ENCODE peak calls at places on chromosomes 16 and 17, in five cellular contexts. One of them, this sample, is unnamed.

GRCh38 chr16:71276589-71277334 is 12.4 kb downstream of the CMTR2 start:
- DNase-seq in neuronal stem cell: no peak
- DNase-seq in mesenchymal stem cell: no peak
- DNase-seq in trophoblast cell: no peak
- DNase-seq in H1: no peak
- DNase-seq in this sample: no peak

GRCh38 chr17:79288950-79289349 is 214.3 kb downstream of the ENGASE start:
- DNase-seq in trophoblast cell: no peak
- DNase-seq in H1: no peak
- DNase-seq in neuronal stem cell: no peak
- DNase-seq in mesenchymal stem cell: no peak
- DNase-seq in this sample: no peak

GRCh38 chr16:86002178-86002577 is 103.2 kb downstream of the IRF8 start:
- DNase-seq in neuronal stem cell: no peak
- DNase-seq in trophoblast cell: no peak
- DNase-seq in mesenchymal stem cell: no peak
- DNase-seq in H1: no peak
- DNase-seq in this sample: no peak

GRCh38 chr17:6269474-6269873 is 165.4 kb downstream of the AIPL1 start:
- DNase-seq in H1: peak; percentile 80
- DNase-seq in trophoblast cell: peak; percentile 54
- DNase-seq in neuronal stem cell: peak; percentile 76
- DNase-seq in mesenchymal stem cell: peak; percentile 49
- DNase-seq in this sample: peak; percentile 69

GRCh38 chr17:76382305-76382802 is 2.1 kb upstream of the SPHK1 start:
- DNase-seq in H1: peak; percentile 84
- DNase-seq in trophoblast cell: peak; percentile 80
- DNase-seq in neuronal stem cell: peak; percentile 90
- DNase-seq in mesenchymal stem cell: no peak
- DNase-seq in this sample: peak; percentile 82

GRCh38 chr17:41444186-41444585 is 3.4 kb upstream of the KRT38 start:
- DNase-seq in neuronal stem cell: no peak
- DNase-seq in trophoblast cell: no peak
- DNase-seq in mesenchymal stem cell: no peak
- DNase-seq in H1: no peak
- DNase-seq in this sample: no peak

GRCh38 chr17:78384479-78385175 is 6.2 kb downstream of the PGS1 start:
- DNase-seq in H1: no peak
- DNase-seq in neuronal stem cell: no peak
- DNase-seq in trophoblast cell: no peak
- DNase-seq in mesenchymal stem cell: no peak
- DNase-seq in this sample: no peak

GRCh38 chr16:21646091-21646490 is 6.3 kb downstream of the IGSF6 start:
- DNase-seq in trophoblast cell: no peak
- DNase-seq in neuronal stem cell: no peak
- DNase-seq in mesenchymal stem cell: peak; percentile 35
- DNase-seq in H1: no peak
- DNase-seq in this sample: no peak

GRCh38 chr17:51298508-51299371 is 38.4 kb downstream of the UTP18 start:
- DNase-seq in trophoblast cell: peak; percentile 71
- DNase-seq in mesenchymal stem cell: peak; percentile 48
- DNase-seq in H1: no peak
- DNase-seq in neuronal stem cell: peak; percentile 33
- DNase-seq in this sample: peak; percentile 43

GRCh38 chr16:18809165-18809564 is 7.8 kb upstream of the ARL6IP1 start:
- DNase-seq in mesenchymal stem cell: no peak
- DNase-seq in neuronal stem cell: no peak
- DNase-seq in trophoblast cell: no peak
- DNase-seq in H1: no peak
- DNase-seq in this sample: no peak

GRCh38 chr17:42221886-42222745 is 27.8 kb upstream of the GHDC start:
- DNase-seq in H1: peak; percentile 59
- DNase-seq in mesenchymal stem cell: peak; percentile 70
- DNase-seq in trophoblast cell: peak; percentile 57
- DNase-seq in neuronal stem cell: peak; percentile 39
- DNase-seq in this sample: peak; percentile 73

GRCh38 chr16:49663081-49664057 is 192.5 kb downstream of the ZNF423 start:
- DNase-seq in mesenchymal stem cell: peak; percentile 8
- DNase-seq in trophoblast cell: no peak
- DNase-seq in H1: no peak
- DNase-seq in neuronal stem cell: no peak
- DNase-seq in this sample: no peak

GRCh38 chr17:9668532-9668931 is 23.2 kb downstream of the USP43 start:
- DNase-seq in mesenchymal stem cell: peak; percentile 87
- DNase-seq in trophoblast cell: peak; percentile 81
- DNase-seq in H1: no peak
- DNase-seq in neuronal stem cell: no peak
- DNase-seq in this sample: no peak

DNA sequence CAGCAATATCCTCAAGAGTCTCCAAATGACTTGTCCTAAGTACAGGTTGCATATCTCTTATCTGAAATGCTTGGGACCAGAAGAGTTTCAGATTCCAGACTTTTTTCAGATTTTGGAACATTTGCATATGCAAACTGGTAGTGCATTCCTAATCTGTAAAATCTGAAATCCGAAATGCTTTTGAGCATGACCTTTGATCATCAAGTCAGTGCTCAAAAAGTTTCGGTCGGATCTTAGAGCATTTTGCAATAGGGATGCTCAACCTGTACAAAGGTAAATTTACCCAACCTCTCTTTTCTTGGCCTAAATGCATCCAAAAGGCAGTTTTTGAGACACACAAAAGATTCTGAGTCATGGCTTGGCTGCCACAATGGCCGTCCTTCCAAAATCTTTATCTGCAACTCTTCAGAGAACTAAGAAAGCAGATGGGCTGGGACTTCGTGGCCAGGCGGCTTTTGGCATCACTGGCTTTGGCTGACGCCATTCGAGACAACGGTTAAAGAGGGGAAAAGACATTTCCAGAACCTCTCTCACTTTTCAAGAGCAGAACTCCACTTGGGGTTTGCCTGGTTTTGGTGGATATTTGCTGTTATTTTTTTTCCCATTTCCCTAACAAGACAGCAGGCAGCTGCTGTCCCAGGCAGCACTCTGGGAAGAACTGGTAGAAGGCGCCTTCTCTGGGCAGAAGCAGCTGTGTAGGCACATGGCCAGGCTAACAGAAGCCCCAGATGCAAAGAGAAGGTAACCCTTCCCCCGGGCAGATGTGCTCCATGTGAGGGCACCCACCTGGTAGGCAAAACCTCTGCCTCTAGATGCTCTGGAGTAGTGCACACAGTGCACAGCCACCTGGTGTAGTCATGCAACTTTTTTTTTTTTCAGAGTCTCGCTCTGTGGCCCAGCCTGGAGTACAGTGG is 8.9 kb downstream of the CPPED1 start:
- DNase-seq in H1: no peak
- DNase-seq in trophoblast cell: no peak
- DNase-seq in neuronal stem cell: no peak
- DNase-seq in mesenchymal stem cell: no peak
- DNase-seq in this sample: no peak
- H2BK12ac ChIP-seq in H1: no peak overlapping the region
- H2BK12ac ChIP-seq in trophoblast cell: no peak overlapping the region
- H2BK12ac ChIP-seq in neuronal stem cell: no peak overlapping the region
- H2BK12ac ChIP-seq in mesenchymal stem cell: no peak overlapping the region
- H2BK12ac ChIP-seq in this sample: no peak overlapping the region

GRCh38 chr16:30446203-30446595 is 525 bp upstream of the SEPHS2 start:
- DNase-seq in mesenchymal stem cell: no peak
- DNase-seq in trophoblast cell: no peak
- DNase-seq in neuronal stem cell: no peak
- DNase-seq in H1: no peak
- DNase-seq in this sample: no peak

GRCh38 chr16:30447512-30448226 is 2.0 kb upstream of the SEPHS2 start:
- DNase-seq in trophoblast cell: no peak
- DNase-seq in neuronal stem cell: no peak
- DNase-seq in H1: no peak
- DNase-seq in mesenchymal stem cell: no peak
- DNase-seq in this sample: no peak

GRCh38 chr16:30444231-30445148 is 1.2 kb downstream of the SEPHS2 start:
- DNase-seq in neuronal stem cell: no peak
- DNase-seq in H1: no peak
- DNase-seq in trophoblast cell: no peak
- DNase-seq in mesenchymal stem cell: no peak
- DNase-seq in this sample: no peak

GRCh38 chr16:30445408-30446202 is at the start of gene SEPHS2:
- DNase-seq in mesenchymal stem cell: peak; percentile 98
- DNase-seq in trophoblast cell: peak; percentile 100
- DNase-seq in H1: peak; percentile 97
- DNase-seq in neuronal stem cell: peak; percentile 91
- DNase-seq in this sample: peak; percentile 96

DNA sequence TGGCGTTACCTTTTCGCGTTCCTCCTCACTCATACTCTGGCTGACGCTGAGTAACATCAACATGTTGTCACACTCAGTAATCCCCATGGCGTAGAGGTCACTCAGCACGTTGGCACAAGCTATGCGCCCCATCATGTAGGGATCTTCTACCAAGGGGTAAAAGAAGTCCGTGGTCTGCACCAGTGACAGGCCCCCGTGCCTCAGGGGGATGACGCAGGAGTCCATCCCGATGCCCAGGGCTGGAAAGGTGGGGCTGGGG is 596 bp downstream of the SEPHS2 start:
- DNase-seq in H1: no peak
- DNase-seq in mesenchymal stem cell: no peak
- DNase-seq in neuronal stem cell: no peak
- DNase-seq in trophoblast cell: no peak
- DNase-seq in this sample: no peak
- H3K4ac ChIP-seq in H1: no peak overlapping the region
- H3K4ac ChIP-seq in mesenchymal stem cell: peak overlapping the region; percentile 0
- H3K4ac ChIP-seq in neuronal stem cell: no peak overlapping the region
- H3K4ac ChIP-seq in trophoblast cell: peak overlapping the region; percentile 4
- H3K4ac ChIP-seq in this sample: no peak overlapping the region

DNA sequence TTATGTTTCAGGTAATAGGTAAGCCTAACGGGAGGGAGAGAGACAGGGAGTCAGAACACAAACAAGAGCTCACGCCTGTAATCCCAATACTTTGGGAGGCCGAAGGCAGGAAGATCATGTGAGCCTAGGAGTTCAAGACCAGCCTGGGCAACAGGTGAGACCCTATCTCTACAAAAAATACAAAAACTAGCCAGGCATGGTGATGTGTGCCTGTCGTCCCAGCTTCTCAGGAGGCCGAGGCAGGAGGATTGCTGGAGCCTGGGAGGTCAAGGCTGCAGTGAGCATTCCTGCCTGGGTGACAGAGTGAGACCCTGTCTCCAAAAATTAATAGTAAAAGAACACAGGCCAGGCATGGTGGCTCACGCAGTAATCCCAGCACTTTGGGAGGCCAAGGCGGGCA is 27.4 kb downstream of the YWHAE start:
- DNase-seq in H1: no peak
- DNase-seq in trophoblast cell: no peak
- DNase-seq in neuronal stem cell: no peak
- DNase-seq in mesenchymal stem cell: no peak
- DNase-seq in this sample: no peak
- H2BK12ac ChIP-seq in H1: no peak overlapping the region
- H2BK12ac ChIP-seq in trophoblast cell: no peak overlapping the region
- H2BK12ac ChIP-seq in neuronal stem cell: no peak overlapping the region
- H2BK12ac ChIP-seq in mesenchymal stem cell: no peak overlapping the region
- H2BK12ac ChIP-seq in this sample: no peak overlapping the region

DNA sequence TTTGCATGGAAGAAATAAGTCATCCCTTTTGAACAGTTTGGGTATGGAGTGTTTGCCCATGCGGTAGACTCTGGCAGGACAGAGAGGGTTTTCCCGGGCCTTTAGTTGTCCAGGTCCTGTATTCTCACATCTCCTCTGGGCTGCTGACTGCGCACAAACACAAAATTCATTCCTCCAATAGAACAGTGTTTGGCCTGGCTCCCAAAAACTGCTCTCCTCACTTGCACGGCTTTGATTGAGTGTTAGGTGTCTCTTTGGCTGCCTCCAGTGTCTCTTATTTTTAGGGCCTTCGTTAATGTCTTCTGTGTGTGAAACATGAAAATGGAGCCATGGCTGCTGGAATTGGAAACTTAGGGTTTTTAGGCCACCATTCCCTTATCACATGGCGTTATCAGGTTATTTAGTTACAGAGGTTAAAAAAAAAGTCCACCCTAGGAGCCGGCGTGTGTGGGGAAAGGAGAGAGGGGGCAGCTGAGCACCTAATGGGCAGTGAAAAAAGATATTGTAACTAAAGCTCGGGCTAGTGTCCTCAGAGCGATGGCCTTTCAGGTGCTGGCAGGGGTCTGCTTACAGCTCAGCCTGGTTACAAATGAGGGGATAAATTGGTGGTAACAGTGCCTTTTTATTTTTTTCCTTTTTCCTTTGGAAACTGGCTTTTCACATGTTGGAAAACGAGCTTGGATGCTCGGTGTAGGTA is 47.3 kb downstream of the PRKCA start:
- DNase-seq in H1: no peak
- DNase-seq in trophoblast cell: no peak
- DNase-seq in neuronal stem cell: no peak
- DNase-seq in mesenchymal stem cell: no peak
- DNase-seq in this sample: no peak
- H3K4ac ChIP-seq in H1: no peak overlapping the region
- H3K4ac ChIP-seq in trophoblast cell: no peak overlapping the region
- H3K4ac ChIP-seq in neuronal stem cell: no peak overlapping the region
- H3K4ac ChIP-seq in mesenchymal stem cell: no peak overlapping the region
- H3K4ac ChIP-seq in this sample: no peak overlapping the region